ENCODE peak calls at places on chromosomes 11 and 22, in nine cellular contexts. N is AG08395, C is MCF 10A, H is ecto neural progenitor cell, X is GM23248, J is uterus, G is NCI-H1417, I is progenitor cell of endocrine pancreas, K is amniotic stem cell. T is an unnamed sample.

GRCh38 chr22:21881841-21882753 is 14.7 kb upstream of the MAPK1 start:
- DNase-seq in N (no peak), C (no peak), H (no peak), X (no peak), J (no peak), G (no peak), I (no peak), K (no peak), T (no peak)

GRCh38 chr11:116981216-116981887 is 116.9 kb downstream of the SIK3 start:
- DNase-seq in N (no peak), C (no peak), H (no peak), X (peak; percentile 26), J (no peak), G (no peak), I (no peak), K (no peak), T (no peak)

GRCh38 chr11:112499153-112499907 is 238.7 kb upstream of the PLET1 start:
- DNase-seq in N (no peak), C (no peak), H (no peak), X (no peak), J (no peak), G (peak; percentile 74), I (no peak), K (no peak), T (no peak)

GRCh38 chr22:48358886-48359612 is 1468.6 kb downstream of the BRD1 start:
- DNase-seq in N (no peak), C (no peak), H (no peak), X (no peak), J (no peak), G (no peak), I (no peak), K (no peak), T (peak; percentile 76)

GRCh38 chr11:63896071-63896470 is 20.9 kb downstream of the RCOR2 start:
- DNase-seq in N (no peak), C (no peak), H (no peak), X (no peak), J (no peak), G (no peak), I (no peak), K (no peak), T (no peak)

GRCh38 chr11:69654660-69655478 is 13.9 kb downstream of the CCND1 start:
- DNase-seq in N (peak; percentile 50), C (peak; percentile 48), H (no peak), X (peak; percentile 70), J (no peak), G (peak; percentile 62), I (no peak), K (no peak), T (no peak)

GRCh38 chr11:13183094-13183825 is 94.3 kb upstream of the BMAL1 start:
- DNase-seq in N (peak; percentile 57), C (peak; percentile 53), H (no peak), X (peak; percentile 77), J (no peak), G (peak; percentile 16), I (no peak), K (peak; percentile 11), T (peak; percentile 8)

GRCh38 chr22:23243006-23243573 is 62.8 kb downstream of the BCR start:
- DNase-seq in N (no peak), C (no peak), H (peak; percentile 76), X (no peak), J (no peak), G (no peak), I (no peak), K (no peak), T (no peak)

GRCh38 chr11:12469451-12469850 is 92.1 kb downstream of the PARVA start:
- DNase-seq in N (peak; percentile 40), C (no peak), H (peak; percentile 11), X (peak; percentile 31), J (no peak), G (no peak), I (no peak), K (no peak), T (no peak)

GRCh38 chr11:12798609-12799011 is 124.4 kb downstream of the TEAD1 start:
- DNase-seq in N (no peak), C (peak; percentile 84), H (no peak), X (no peak), J (no peak), G (no peak), I (no peak), K (no peak), T (no peak)

GRCh38 chr11:128553662-128554392 is 33.5 kb downstream of the ETS1 start:
- DNase-seq in N (peak; percentile 23), C (peak; percentile 27), H (no peak), X (peak; percentile 13), J (no peak), G (no peak), I (no peak), K (no peak), T (no peak)

GRCh38 chr11:45087301-45087700 is 59.1 kb upstream of the PRDM11 start:
- DNase-seq in N (peak; percentile 44), C (no peak), H (no peak), X (peak; percentile 41), J (no peak), G (peak; percentile 55), I (no peak), K (no peak), T (peak; percentile 68)

GRCh38 chr11:36581536-36581935 is 12.8 kb upstream of the IFTAP start:
- DNase-seq in N (no peak), C (no peak), H (no peak), X (no peak), J (no peak), G (no peak), I (no peak), K (no peak), T (no peak)

GRCh38 chr11:48019230-48019584 is 38.8 kb downstream of the PTPRJ start:
- DNase-seq in N (no peak), C (no peak), H (no peak), X (no peak), J (no peak), G (peak; percentile 14), I (no peak), K (no peak), T (peak; percentile 63)

GRCh38 chr22:43897751-43898261 is 6.0 kb upstream of the PNPLA5 start:
- DNase-seq in N (peak; percentile 44), C (no peak), H (no peak), X (peak; percentile 83), J (no peak), G (no peak), I (no peak), K (peak; percentile 38), T (no peak)

GRCh38 chr11:73866095-73866579 is 10.5 kb downstream of the COA4 start:
- DNase-seq in N (peak; percentile 16), C (peak; percentile 49), H (no peak), X (peak; percentile 80), J (no peak), G (no peak), I (no peak), K (no peak), T (no peak)

GRCh38 chr22:31447337-31447736 is 42.3 kb downstream of the EIF4ENIF1 start:
- DNase-seq in N (no peak), C (no peak), H (no peak), X (peak; percentile 13), J (no peak), G (no peak), I (no peak), K (no peak), T (no peak)

GRCh38 chr11:109586789-109587188 is 164.8 kb downstream of the C11orf87 start:
- DNase-seq in N (no peak), C (no peak), H (no peak), X (no peak), J (no peak), G (no peak), I (no peak), K (no peak), T (peak; percentile 63)

GRCh38 chr11:63672934-63673539 is 1.9 kb upstream of the ATL3 start:
- DNase-seq in N (no peak), C (no peak), H (no peak), X (peak; percentile 29), J (no peak), G (no peak), I (no peak), K (no peak), T (no peak)

GRCh38 chr22:36846949-36847348 is 13.9 kb upstream of the NCF4 start:
- DNase-seq in N (no peak), C (no peak), H (no peak), X (no peak), J (no peak), G (no peak), I (no peak), K (no peak), T (no peak)

GRCh38 chr11:126007263-126007662 is 55.4 kb downstream of the CDON start:
- DNase-seq in N (peak; percentile 56), C (peak; percentile 59), H (no peak), X (peak; percentile 74), J (peak; percentile 42), G (no peak), I (no peak), K (no peak), T (no peak)

GRCh38 chr11:9160166-9160565 is 68.8 kb upstream of the SCUBE2 start:
- DNase-seq in N (no peak), C (no peak), H (no peak), X (peak; percentile 69), J (no peak), G (no peak), I (no peak), K (no peak), T (no peak)

GRCh38 chr11:85664561-85665481 is at the start of gene CREBZF:
- DNase-seq in N (peak; percentile 95), C (peak; percentile 96), H (peak; percentile 95), X (peak; percentile 99), J (peak; percentile 94), G (peak; percentile 98), I (peak; percentile 87), K (peak; percentile 94), T (peak; percentile 100)

GRCh38 chr11:106160494-106160893 is 83.0 kb downstream of the AASDHPPT start:
- DNase-seq in N (no peak), C (no peak), H (no peak), X (peak; percentile 27), J (no peak), G (no peak), I (no peak), K (no peak), T (no peak)

GRCh38 chr11:120133216-120134105 is 4.5 kb downstream of the TRIM29 start:
- DNase-seq in N (no peak), C (no peak), H (peak; percentile 29), X (no peak), J (no peak), G (no peak), I (no peak), K (no peak), T (no peak)

GRCh38 chr22:30002861-30003489 is 77.3 kb upstream of the HORMAD2 start:
- DNase-seq in N (no peak), C (no peak), H (no peak), X (no peak), J (no peak), G (no peak), I (no peak), K (no peak), T (no peak)